ENCODE peak calls at places on chromosomes 11 and 22, in ten cellular contexts. W is fibroblast of the aortic adventitia, H is lung, K is psoas muscle, X is transverse colon, V is brain microvascular endothelial cell, I is body of pancreas, P is neural progenitor cell, U is H1, N is NB4. F is an unnamed sample.

GRCh38 chr11:117597083-117597482 is 199.9 kb downstream of the DSCAML1 start:
- DNase-seq in W (peak), H (peak), K (no peak), X (peak), V (peak), I (peak), P (peak), U (no peak), N (peak), F (peak)

GRCh38 chr11:12860827-12861226 is 148.3 kb upstream of the RASSF10 start:
- DNase-seq in W (peak), H (no peak), K (no peak), X (no peak), V (no peak), I (no peak), P (no peak), U (no peak), N (no peak), F (peak)

GRCh38 chr11:114340311-114341131 is 44.3 kb downstream of the NNMT start:
- DNase-seq in W (peak), H (no peak), K (peak), X (peak), V (peak), I (peak), P (peak), U (no peak), N (peak), F (peak)

GRCh38 chr11:111324277-111324720 is 26.0 kb downstream of the POU2AF3 start:
- DNase-seq in W (peak), H (no peak), K (no peak), X (no peak), V (no peak), I (no peak), P (no peak), U (no peak), N (no peak), F (peak)

GRCh38 chr11:134488512-134488911 is 76.5 kb upstream of the B3GAT1 start:
- DNase-seq in W (no peak), H (no peak), K (no peak), X (no peak), V (no peak), I (no peak), P (no peak), U (no peak), N (no peak), F (no peak)

GRCh38 chr22:27504360-27504759 is 297.2 kb downstream of the MN1 start:
- DNase-seq in W (no peak), H (no peak), K (peak), X (no peak), V (no peak), I (no peak), P (no peak), U (no peak), N (no peak), F (no peak)

GRCh38 chr11:120867024-120867423 is 156.9 kb upstream of the TBCEL start:
- DNase-seq in W (no peak), H (no peak), K (no peak), X (no peak), V (no peak), I (no peak), P (no peak), U (no peak), N (no peak), F (no peak)

GRCh38 chr11:36945384-36945783 is 347.3 kb upstream of the RAG2 start:
- DNase-seq in W (peak), H (no peak), K (no peak), X (no peak), V (no peak), I (no peak), P (no peak), U (no peak), N (peak), F (no peak)

GRCh38 chr11:119709638-119710346 is 19.2 kb downstream of the NECTIN1 start:
- DNase-seq in W (peak), H (no peak), K (no peak), X (no peak), V (peak), I (no peak), P (peak), U (no peak), N (peak), F (peak)

GRCh38 chr22:49201046-49201970 is 626.4 kb downstream of the BRD1 start:
- DNase-seq in W (no peak), H (no peak), K (no peak), X (no peak), V (no peak), I (peak), P (no peak), U (no peak), N (no peak), F (no peak)

GRCh38 chr11:12091957-12092558 is 18.3 kb upstream of the MICAL2 start:
- DNase-seq in W (no peak), H (no peak), K (no peak), X (peak), V (no peak), I (no peak), P (peak), U (no peak), N (no peak), F (peak)

GRCh38 chr11:72012897-72013721 is 14.4 kb downstream of the IL18BP start:
- DNase-seq in W (peak), H (peak), K (peak), X (no peak), V (peak), I (peak), P (no peak), U (no peak), N (no peak), F (peak)

GRCh38 chr22:30159561-30160353 is 79.5 kb downstream of the HORMAD2 start:
- DNase-seq in W (peak), H (no peak), K (no peak), X (no peak), V (peak), I (no peak), P (no peak), U (no peak), N (no peak), F (peak)

GRCh38 chr11:20110908-20111669 is 49.2 kb downstream of the DBX1 start:
- DNase-seq in W (peak), H (peak), K (no peak), X (peak), V (peak), I (peak), P (peak), U (no peak), N (peak), F (peak)

GRCh38 chr11:74683941-74684481 is 47.2 kb downstream of the CHRDL2 start:
- DNase-seq in W (peak), H (no peak), K (peak), X (no peak), V (no peak), I (no peak), P (no peak), U (no peak), N (no peak), F (peak)

GRCh38 chr11:17313349-17314231 is 37.1 kb downstream of the NUCB2 start:
- DNase-seq in W (no peak), H (no peak), K (no peak), X (no peak), V (no peak), I (no peak), P (no peak), U (no peak), N (no peak), F (no peak)

DNA sequence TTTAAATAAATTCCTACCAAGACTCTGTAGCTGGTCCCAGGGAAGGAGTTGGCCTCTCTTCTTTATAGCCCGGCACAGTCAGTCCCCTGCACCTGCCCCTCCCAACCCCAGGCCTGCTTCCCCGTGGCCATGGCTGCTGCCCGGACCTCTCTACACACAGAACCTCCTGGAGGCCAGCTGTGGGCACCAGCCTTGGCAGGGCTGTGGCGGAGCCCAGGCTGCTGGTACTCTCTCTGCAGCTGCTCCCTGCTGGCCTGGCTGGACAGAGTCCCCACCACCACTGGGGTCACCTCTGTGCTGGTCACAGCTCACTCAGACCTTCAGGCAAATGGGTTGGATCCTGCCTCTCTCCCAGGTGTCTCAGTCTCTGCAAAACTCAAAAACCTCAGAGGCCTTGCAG is 69.3 kb downstream of the LRP5 start:
- DNase-seq in W (no peak), H (no peak), K (peak), X (no peak), V (no peak), I (no peak), P (no peak), U (no peak), N (no peak), F (no peak)
- H3K4me3 ChIP-seq in W (no peak), H (no peak), K (no peak), X (no peak), V (no peak), I (no peak), P (no peak), U (no peak), N (no peak), F (no peak)

DNA sequence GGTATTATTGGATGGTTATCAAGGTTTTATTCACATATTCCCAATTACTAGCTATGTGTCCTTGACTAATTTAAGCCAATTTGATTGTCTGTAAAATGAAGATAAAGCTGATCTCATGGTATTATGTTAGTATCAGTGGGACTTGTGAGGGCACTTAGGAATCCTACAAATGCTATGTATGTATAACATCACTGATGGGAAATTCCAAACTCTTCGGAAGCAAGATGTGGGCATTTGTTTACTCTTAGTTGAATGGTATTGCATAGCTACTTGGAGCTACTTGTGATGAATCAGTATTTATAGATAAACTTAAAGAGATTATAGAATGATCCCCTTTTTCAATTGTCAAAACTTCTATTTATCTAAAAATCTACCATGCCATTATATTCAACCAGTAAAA is 239.9 kb downstream of the CNTN5 start:
- DNase-seq in W (no peak), H (no peak), K (no peak), X (no peak), V (peak), I (no peak), P (no peak), U (no peak), N (no peak), F (no peak)
- TF ChIP-seq CTCF in W (no peak), H (no peak), K (no peak), X (no peak), V (no peak), I (no peak), P (no peak), U (no peak), N (no peak), F (no peak)

GRCh38 chr11:128549256-128549944 is 38.0 kb downstream of the ETS1 start:
- DNase-seq in W (no peak), H (no peak), K (peak), X (peak), V (peak), I (peak), P (no peak), U (no peak), N (no peak), F (peak)
- H3K4me3 ChIP-seq in W (peak), H (no peak), K (peak), X (peak), V (peak), I (peak), P (peak), U (peak), N (no peak), F (peak)

GRCh38 chr22:47836957-47837356 is 1074.5 kb downstream of the TBC1D22A start:
- DNase-seq in W (peak), H (no peak), K (no peak), X (no peak), V (no peak), I (no peak), P (no peak), U (no peak), N (no peak), F (peak)

GRCh38 chr22:47839586-47840245 is 1077.3 kb downstream of the TBC1D22A start:
- DNase-seq in W (no peak), H (no peak), K (no peak), X (no peak), V (no peak), I (no peak), P (no peak), U (no peak), N (no peak), F (peak)

GRCh38 chr22:47835726-47836125 is 1073.3 kb downstream of the TBC1D22A start:
- DNase-seq in W (no peak), H (no peak), K (no peak), X (no peak), V (peak), I (no peak), P (no peak), U (no peak), N (no peak), F (peak)

GRCh38 chr22:47841166-47841565 is 1078.7 kb downstream of the TBC1D22A start:
- DNase-seq in W (no peak), H (no peak), K (no peak), X (no peak), V (no peak), I (no peak), P (no peak), U (no peak), N (no peak), F (no peak)

DNA sequence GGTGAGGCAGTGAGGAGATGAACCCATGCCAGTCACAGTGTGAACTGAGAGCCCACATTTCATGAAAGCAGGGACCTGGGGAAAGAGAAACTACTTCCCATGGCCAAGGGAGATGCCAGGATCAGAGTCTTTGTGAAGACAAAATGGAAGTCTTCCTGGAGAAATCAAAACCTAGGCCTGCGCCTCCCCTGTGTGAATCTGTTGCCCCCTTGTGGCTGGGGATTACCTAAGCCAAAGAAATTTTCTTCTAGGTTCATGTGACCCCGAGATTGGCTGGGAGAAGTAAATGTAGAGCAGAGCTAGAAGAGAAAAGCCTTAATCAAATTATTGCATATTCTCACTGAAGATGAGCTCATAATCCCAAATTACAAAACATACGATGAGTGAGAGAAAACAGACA is 1075.3 kb downstream of the TBC1D22A start:
- DNase-seq in W (peak), H (no peak), K (no peak), X (no peak), V (no peak), I (peak), P (peak), U (peak), N (peak), F (peak)
- TF ChIP-seq CTCF in W (no peak), H (no peak), K (no peak), X (no peak), V (no peak), I (peak), P (peak), U (peak), N (peak), F (peak)

DNA sequence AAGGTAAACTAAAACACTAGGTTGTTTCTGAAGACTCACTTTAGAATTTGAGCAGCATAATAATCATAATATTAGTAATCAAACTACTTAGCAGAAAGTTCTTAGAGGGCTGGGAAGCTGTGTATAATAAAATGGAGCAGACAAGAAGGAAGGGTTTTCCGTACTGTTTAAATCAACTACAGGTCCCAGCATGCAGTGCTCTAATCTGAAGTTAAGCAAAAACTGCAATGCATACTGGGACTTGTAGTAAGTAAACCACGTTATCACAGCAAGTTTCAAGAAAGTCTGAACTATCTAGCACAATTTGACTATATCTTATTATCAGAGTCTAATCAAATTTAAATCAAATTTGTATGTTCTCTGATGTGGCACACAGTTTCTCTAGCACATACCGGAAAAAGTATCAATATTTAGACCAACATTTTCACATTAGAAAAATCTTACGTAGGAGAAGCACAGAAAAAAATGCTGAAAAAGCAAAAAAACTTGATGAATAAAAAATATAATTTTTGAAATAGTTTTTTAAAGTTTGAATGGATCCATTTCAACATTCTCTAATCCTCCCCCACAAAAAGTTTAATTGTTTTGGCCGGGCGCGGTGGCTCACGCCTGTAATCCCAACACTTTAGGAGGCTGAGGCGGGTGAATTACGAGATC is 8.2 kb downstream of the PHF21A start:
- DNase-seq in W (peak), H (no peak), K (no peak), X (no peak), V (peak), I (peak), P (peak), U (no peak), N (peak), F (peak)
- H3K4me3 ChIP-seq in W (no peak), H (no peak), K (peak), X (no peak), V (no peak), I (no peak), P (no peak), U (no peak), N (peak), F (no peak)